ENCODE peak calls at places on chromosomes 11 and 22, in ten cellular contexts. One of them, this sample, is unnamed.

GRCh38 chr11:34161361-34161760 is 55.9 kb downstream of the NAT10 start:
- DNase-seq in astrocyte of the spinal cord: no peak
- DNase-seq in BJ: no peak
- DNase-seq in progenitor cell of endocrine pancreas: no peak
- DNase-seq in heart right ventricle: no peak
- DNase-seq in chondrocyte: no peak
- DNase-seq in stomach: no peak
- DNase-seq in WTC11: no peak
- DNase-seq in neural crest cell: no peak
- DNase-seq in AG04450: no peak
- DNase-seq in this sample: no peak

GRCh38 chr22:44620129-44620840 is 81.7 kb upstream of the PRR5 start:
- DNase-seq in astrocyte of the spinal cord: peak; percentile 54
- DNase-seq in BJ: no peak
- DNase-seq in progenitor cell of endocrine pancreas: no peak
- DNase-seq in heart right ventricle: peak; percentile 89
- DNase-seq in chondrocyte: no peak
- DNase-seq in stomach: peak; percentile 55
- DNase-seq in WTC11: peak; percentile 84
- DNase-seq in neural crest cell: peak; percentile 71
- DNase-seq in AG04450: no peak
- DNase-seq in this sample: peak; percentile 84

GRCh38 chr11:122146475-122146874 is 30.5 kb upstream of the BLID start:
- DNase-seq in astrocyte of the spinal cord: no peak
- DNase-seq in BJ: no peak
- DNase-seq in progenitor cell of endocrine pancreas: no peak
- DNase-seq in heart right ventricle: no peak
- DNase-seq in chondrocyte: no peak
- DNase-seq in stomach: no peak
- DNase-seq in WTC11: no peak
- DNase-seq in neural crest cell: no peak
- DNase-seq in AG04450: no peak
- DNase-seq in this sample: no peak

GRCh38 chr11:14390669-14391068 is 31.7 kb upstream of the RRAS2 start:
- DNase-seq in astrocyte of the spinal cord: no peak
- DNase-seq in BJ: no peak
- DNase-seq in progenitor cell of endocrine pancreas: no peak
- DNase-seq in heart right ventricle: no peak
- DNase-seq in chondrocyte: no peak
- DNase-seq in stomach: no peak
- DNase-seq in WTC11: no peak
- DNase-seq in neural crest cell: no peak
- DNase-seq in AG04450: no peak
- DNase-seq in this sample: no peak

GRCh38 chr22:19843107-19843856 is 11.4 kb downstream of the GNB1L start:
- DNase-seq in astrocyte of the spinal cord: no peak
- DNase-seq in BJ: no peak
- DNase-seq in progenitor cell of endocrine pancreas: no peak
- DNase-seq in heart right ventricle: no peak
- DNase-seq in chondrocyte: no peak
- DNase-seq in stomach: peak; percentile 48
- DNase-seq in WTC11: no peak
- DNase-seq in neural crest cell: no peak
- DNase-seq in AG04450: no peak
- DNase-seq in this sample: no peak

GRCh38 chr22:43955883-43956286 is 643 bp downstream of the SAMM50 start:
- DNase-seq in astrocyte of the spinal cord: peak; percentile 3
- DNase-seq in BJ: no peak
- DNase-seq in progenitor cell of endocrine pancreas: no peak
- DNase-seq in heart right ventricle: no peak
- DNase-seq in chondrocyte: peak; percentile 3
- DNase-seq in stomach: no peak
- DNase-seq in WTC11: no peak
- DNase-seq in neural crest cell: no peak
- DNase-seq in AG04450: no peak
- DNase-seq in this sample: no peak

GRCh38 chr11:60172011-60172410 is 10.9 kb downstream of the MS4A6A start:
- DNase-seq in astrocyte of the spinal cord: no peak
- DNase-seq in BJ: no peak
- DNase-seq in progenitor cell of endocrine pancreas: no peak
- DNase-seq in heart right ventricle: no peak
- DNase-seq in chondrocyte: no peak
- DNase-seq in stomach: no peak
- DNase-seq in WTC11: no peak
- DNase-seq in neural crest cell: no peak
- DNase-seq in AG04450: no peak
- DNase-seq in this sample: no peak

GRCh38 chr11:31424652-31425051 is 55.0 kb downstream of the DNAJC24 start:
- DNase-seq in astrocyte of the spinal cord: no peak
- DNase-seq in BJ: no peak
- DNase-seq in progenitor cell of endocrine pancreas: no peak
- DNase-seq in heart right ventricle: no peak
- DNase-seq in chondrocyte: no peak
- DNase-seq in stomach: no peak
- DNase-seq in WTC11: no peak
- DNase-seq in neural crest cell: no peak
- DNase-seq in AG04450: no peak
- DNase-seq in this sample: no peak

GRCh38 chr11:43904737-43905515 is 24.3 kb downstream of the ALKBH3 start:
- DNase-seq in astrocyte of the spinal cord: peak; percentile 41
- DNase-seq in BJ: no peak
- DNase-seq in progenitor cell of endocrine pancreas: no peak
- DNase-seq in heart right ventricle: no peak
- DNase-seq in chondrocyte: no peak
- DNase-seq in stomach: no peak
- DNase-seq in WTC11: no peak
- DNase-seq in neural crest cell: no peak
- DNase-seq in AG04450: no peak
- DNase-seq in this sample: no peak

GRCh38 chr11:3049430-3050243 is 7.6 kb downstream of the CARS1 start:
- DNase-seq in astrocyte of the spinal cord: peak; percentile 95
- DNase-seq in BJ: peak; percentile 78
- DNase-seq in progenitor cell of endocrine pancreas: no peak
- DNase-seq in heart right ventricle: peak; percentile 43
- DNase-seq in chondrocyte: peak; percentile 97
- DNase-seq in stomach: peak; percentile 76
- DNase-seq in WTC11: no peak
- DNase-seq in neural crest cell: no peak
- DNase-seq in AG04450: peak; percentile 94
- DNase-seq in this sample: peak; percentile 96

GRCh38 chr11:2470495-2470894 is 25.7 kb downstream of the KCNQ1 start:
- DNase-seq in astrocyte of the spinal cord: no peak
- DNase-seq in BJ: no peak
- DNase-seq in progenitor cell of endocrine pancreas: no peak
- DNase-seq in heart right ventricle: no peak
- DNase-seq in chondrocyte: no peak
- DNase-seq in stomach: no peak
- DNase-seq in WTC11: no peak
- DNase-seq in neural crest cell: no peak
- DNase-seq in AG04450: no peak
- DNase-seq in this sample: peak; percentile 59

DNA sequence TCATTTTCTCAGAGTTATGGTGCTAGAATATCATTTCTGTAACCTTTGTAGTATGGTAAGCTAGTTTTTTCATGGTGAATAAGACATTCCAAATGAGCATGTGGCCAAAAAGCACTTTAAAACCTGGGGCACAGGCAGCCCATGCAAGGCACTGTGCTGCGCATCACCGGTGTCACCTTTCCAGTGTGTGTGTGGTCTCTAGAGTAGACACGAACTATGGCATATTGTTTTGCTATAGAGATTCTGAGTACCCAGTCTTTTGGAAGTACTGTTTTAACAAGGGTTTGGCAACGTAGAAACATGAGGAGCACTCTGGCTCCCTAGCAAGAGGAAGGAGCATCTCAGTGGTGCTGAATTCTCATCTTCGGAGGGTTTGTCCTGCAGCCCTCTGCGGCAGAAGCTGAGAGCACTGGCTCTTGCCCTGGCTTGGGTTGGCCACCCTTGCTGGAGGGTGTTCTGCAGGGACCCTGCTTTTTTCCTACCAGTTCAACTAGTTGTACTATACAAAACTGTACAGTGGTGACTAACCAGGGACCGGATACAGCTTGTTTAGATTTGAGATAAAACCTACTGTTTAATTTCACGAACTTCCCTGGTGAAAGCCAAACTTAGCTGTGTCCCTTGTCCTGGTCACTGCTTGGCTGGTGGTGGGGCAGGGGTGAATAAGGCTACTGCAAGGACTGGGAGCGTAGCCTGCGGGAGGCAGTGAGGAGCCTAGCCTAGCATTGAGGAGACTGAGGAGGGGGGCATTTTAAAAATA is 135.7 kb downstream of the ATXN10 start:
- DNase-seq in astrocyte of the spinal cord: peak; percentile 20
- DNase-seq in BJ: no peak
- DNase-seq in progenitor cell of endocrine pancreas: no peak
- DNase-seq in heart right ventricle: no peak
- DNase-seq in chondrocyte: no peak
- DNase-seq in stomach: no peak
- DNase-seq in WTC11: no peak
- DNase-seq in neural crest cell: no peak
- DNase-seq in AG04450: no peak
- DNase-seq in this sample: no peak
- TF ChIP-seq CTCF in astrocyte of the spinal cord: no peak
- TF ChIP-seq CTCF in BJ: no peak
- TF ChIP-seq CTCF in progenitor cell of endocrine pancreas: no peak
- TF ChIP-seq CTCF in heart right ventricle: no peak
- TF ChIP-seq CTCF in chondrocyte: no peak
- TF ChIP-seq CTCF in stomach: no peak
- TF ChIP-seq CTCF in WTC11: no peak
- TF ChIP-seq CTCF in neural crest cell: no peak
- TF ChIP-seq CTCF in AG04450: no peak
- TF ChIP-seq CTCF in this sample: no peak

GRCh38 chr22:32123657-32124056 is 35.4 kb downstream of the C22orf42 start:
- DNase-seq in astrocyte of the spinal cord: no peak
- DNase-seq in BJ: no peak
- DNase-seq in progenitor cell of endocrine pancreas: no peak
- DNase-seq in heart right ventricle: no peak
- DNase-seq in chondrocyte: no peak
- DNase-seq in stomach: no peak
- DNase-seq in WTC11: peak; percentile 69
- DNase-seq in neural crest cell: no peak
- DNase-seq in AG04450: no peak
- DNase-seq in this sample: peak; percentile 80
- TF ChIP-seq CTCF in astrocyte of the spinal cord: no peak
- TF ChIP-seq CTCF in BJ: no peak
- TF ChIP-seq CTCF in progenitor cell of endocrine pancreas: peak; percentile 25
- TF ChIP-seq CTCF in heart right ventricle: no peak
- TF ChIP-seq CTCF in chondrocyte: no peak
- TF ChIP-seq CTCF in stomach: no peak
- TF ChIP-seq CTCF in WTC11: peak; percentile 22
- TF ChIP-seq CTCF in neural crest cell: peak; percentile 31
- TF ChIP-seq CTCF in AG04450: no peak
- TF ChIP-seq CTCF in this sample: no peak

GRCh38 chr11:114610550-114610949 is 15.0 kb upstream of the NXPE4 start:
- DNase-seq in astrocyte of the spinal cord: no peak
- DNase-seq in BJ: no peak
- DNase-seq in progenitor cell of endocrine pancreas: no peak
- DNase-seq in heart right ventricle: no peak
- DNase-seq in chondrocyte: no peak
- DNase-seq in stomach: no peak
- DNase-seq in WTC11: no peak
- DNase-seq in neural crest cell: no peak
- DNase-seq in AG04450: no peak
- DNase-seq in this sample: peak; percentile 13
- TF ChIP-seq CTCF in astrocyte of the spinal cord: no peak
- TF ChIP-seq CTCF in BJ: no peak
- TF ChIP-seq CTCF in progenitor cell of endocrine pancreas: no peak
- TF ChIP-seq CTCF in heart right ventricle: no peak
- TF ChIP-seq CTCF in chondrocyte: no peak
- TF ChIP-seq CTCF in stomach: no peak
- TF ChIP-seq CTCF in WTC11: no peak
- TF ChIP-seq CTCF in neural crest cell: no peak
- TF ChIP-seq CTCF in AG04450: no peak
- TF ChIP-seq CTCF in this sample: no peak

GRCh38 chr22:49048591-49048990 is 779.1 kb downstream of the BRD1 start:
- DNase-seq in astrocyte of the spinal cord: no peak
- DNase-seq in BJ: no peak
- DNase-seq in progenitor cell of endocrine pancreas: no peak
- DNase-seq in heart right ventricle: no peak
- DNase-seq in chondrocyte: no peak
- DNase-seq in stomach: no peak
- DNase-seq in WTC11: no peak
- DNase-seq in neural crest cell: no peak
- DNase-seq in AG04450: no peak
- DNase-seq in this sample: no peak
- TF ChIP-seq CTCF in astrocyte of the spinal cord: no peak
- TF ChIP-seq CTCF in BJ: no peak
- TF ChIP-seq CTCF in progenitor cell of endocrine pancreas: no peak
- TF ChIP-seq CTCF in heart right ventricle: no peak
- TF ChIP-seq CTCF in chondrocyte: no peak
- TF ChIP-seq CTCF in stomach: no peak
- TF ChIP-seq CTCF in WTC11: no peak
- TF ChIP-seq CTCF in neural crest cell: no peak
- TF ChIP-seq CTCF in AG04450: no peak
- TF ChIP-seq CTCF in this sample: no peak

DNA sequence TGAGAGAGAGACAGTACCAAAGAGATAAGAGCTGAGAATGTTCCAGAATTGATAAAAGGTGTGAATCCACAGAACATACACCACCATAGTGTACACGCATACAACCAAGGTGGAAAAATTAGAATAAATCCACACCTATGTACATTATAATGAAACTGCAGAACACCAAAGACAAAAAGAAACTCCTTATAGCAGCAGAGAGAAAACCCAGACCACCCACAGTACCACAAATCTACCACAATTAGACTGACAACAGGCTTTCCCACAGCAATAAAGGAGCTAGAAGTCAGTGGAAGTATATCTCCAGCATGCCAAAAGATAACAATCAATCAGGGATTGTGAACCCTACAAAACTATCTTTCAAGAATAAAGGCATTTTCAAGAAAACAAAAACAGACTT is 31.8 kb downstream of the SCN4B start:
- DNase-seq in astrocyte of the spinal cord: no peak
- DNase-seq in BJ: no peak
- DNase-seq in progenitor cell of endocrine pancreas: no peak
- DNase-seq in heart right ventricle: no peak
- DNase-seq in chondrocyte: no peak
- DNase-seq in stomach: no peak
- DNase-seq in WTC11: no peak
- DNase-seq in neural crest cell: no peak
- DNase-seq in AG04450: no peak
- DNase-seq in this sample: no peak
- TF ChIP-seq CTCF in astrocyte of the spinal cord: no peak
- TF ChIP-seq CTCF in BJ: no peak
- TF ChIP-seq CTCF in progenitor cell of endocrine pancreas: no peak
- TF ChIP-seq CTCF in heart right ventricle: no peak
- TF ChIP-seq CTCF in chondrocyte: no peak
- TF ChIP-seq CTCF in stomach: no peak
- TF ChIP-seq CTCF in WTC11: no peak
- TF ChIP-seq CTCF in neural crest cell: no peak
- TF ChIP-seq CTCF in AG04450: no peak
- TF ChIP-seq CTCF in this sample: no peak

This sample was measured in osteocyte.